ENCODE peak calls at places on chromosomes 7 and 10, in nine cellular contexts. One of them, this sample, is unnamed.

GRCh38 chr10:121167534-121168243 is 316.5 kb downstream of the WDR11 start:
- DNase-seq in pancreas: no peak
- DNase-seq in fibroblast of villous mesenchyme: no peak
- DNase-seq in colonic mucosa: peak
- DNase-seq in adrenal gland: no peak
- DNase-seq in kidney epithelial cell: no peak
- DNase-seq in hepatocyte: no peak
- DNase-seq in cardiac muscle cell: no peak
- DNase-seq in IMR-90: no peak
- DNase-seq in this sample: no peak

GRCh38 chr10:1363466-1364121 is 307.4 kb downstream of the WDR37 start:
- DNase-seq in pancreas: peak
- DNase-seq in fibroblast of villous mesenchyme: no peak
- DNase-seq in colonic mucosa: peak
- DNase-seq in adrenal gland: no peak
- DNase-seq in kidney epithelial cell: no peak
- DNase-seq in hepatocyte: no peak
- DNase-seq in cardiac muscle cell: no peak
- DNase-seq in IMR-90: no peak
- DNase-seq in this sample: no peak

GRCh38 chr7:112086496-112087254 is 119.5 kb downstream of the DOCK4 start:
- DNase-seq in pancreas: no peak
- DNase-seq in fibroblast of villous mesenchyme: no peak
- DNase-seq in colonic mucosa: no peak
- DNase-seq in adrenal gland: no peak
- DNase-seq in kidney epithelial cell: no peak
- DNase-seq in hepatocyte: peak
- DNase-seq in cardiac muscle cell: no peak
- DNase-seq in IMR-90: no peak
- DNase-seq in this sample: no peak

GRCh38 chr7:46291601-46292150 is 370.6 kb upstream of the IGFBP3 start:
- DNase-seq in pancreas: no peak
- DNase-seq in fibroblast of villous mesenchyme: peak
- DNase-seq in colonic mucosa: no peak
- DNase-seq in adrenal gland: no peak
- DNase-seq in kidney epithelial cell: no peak
- DNase-seq in hepatocyte: peak
- DNase-seq in cardiac muscle cell: peak
- DNase-seq in IMR-90: peak
- DNase-seq in this sample: no peak

GRCh38 chr10:125264752-125265578 is 104.6 kb upstream of the CTBP2 start:
- DNase-seq in pancreas: no peak
- DNase-seq in fibroblast of villous mesenchyme: no peak
- DNase-seq in colonic mucosa: no peak
- DNase-seq in adrenal gland: no peak
- DNase-seq in kidney epithelial cell: no peak
- DNase-seq in hepatocyte: no peak
- DNase-seq in cardiac muscle cell: no peak
- DNase-seq in IMR-90: no peak
- DNase-seq in this sample: no peak

GRCh38 chr10:113486531-113486930 is 66.3 kb upstream of the HABP2 start:
- DNase-seq in pancreas: no peak
- DNase-seq in fibroblast of villous mesenchyme: no peak
- DNase-seq in colonic mucosa: no peak
- DNase-seq in adrenal gland: no peak
- DNase-seq in kidney epithelial cell: no peak
- DNase-seq in hepatocyte: no peak
- DNase-seq in cardiac muscle cell: no peak
- DNase-seq in IMR-90: no peak
- DNase-seq in this sample: no peak

GRCh38 chr7:17690030-17690429 is 250.3 kb downstream of the SNX13 start:
- DNase-seq in pancreas: no peak
- DNase-seq in fibroblast of villous mesenchyme: peak
- DNase-seq in colonic mucosa: no peak
- DNase-seq in adrenal gland: peak
- DNase-seq in kidney epithelial cell: peak
- DNase-seq in hepatocyte: no peak
- DNase-seq in cardiac muscle cell: peak
- DNase-seq in IMR-90: peak
- DNase-seq in this sample: no peak

GRCh38 chr7:148142660-148143248 is 447.8 kb upstream of the C7orf33 start:
- DNase-seq in pancreas: peak
- DNase-seq in fibroblast of villous mesenchyme: peak
- DNase-seq in colonic mucosa: peak
- DNase-seq in adrenal gland: peak
- DNase-seq in kidney epithelial cell: no peak
- DNase-seq in hepatocyte: peak
- DNase-seq in cardiac muscle cell: peak
- DNase-seq in IMR-90: peak
- DNase-seq in this sample: no peak

GRCh38 chr7:80611779-80612178 is 26.7 kb upstream of the CD36 start:
- DNase-seq in pancreas: peak
- DNase-seq in fibroblast of villous mesenchyme: peak
- DNase-seq in colonic mucosa: no peak
- DNase-seq in adrenal gland: peak
- DNase-seq in kidney epithelial cell: no peak
- DNase-seq in hepatocyte: peak
- DNase-seq in cardiac muscle cell: peak
- DNase-seq in IMR-90: peak
- DNase-seq in this sample: no peak

GRCh38 chr7:72190166-72190565 is 222.0 kb downstream of the CALN1 start:
- DNase-seq in pancreas: no peak
- DNase-seq in fibroblast of villous mesenchyme: no peak
- DNase-seq in colonic mucosa: no peak
- DNase-seq in adrenal gland: no peak
- DNase-seq in kidney epithelial cell: no peak
- DNase-seq in hepatocyte: no peak
- DNase-seq in cardiac muscle cell: no peak
- DNase-seq in IMR-90: no peak
- DNase-seq in this sample: no peak

GRCh38 chr10:123804716-123805115 is 86.9 kb downstream of the CPXM2 start:
- DNase-seq in pancreas: no peak
- DNase-seq in fibroblast of villous mesenchyme: peak
- DNase-seq in colonic mucosa: no peak
- DNase-seq in adrenal gland: no peak
- DNase-seq in kidney epithelial cell: no peak
- DNase-seq in hepatocyte: no peak
- DNase-seq in cardiac muscle cell: peak
- DNase-seq in IMR-90: no peak
- DNase-seq in this sample: no peak

GRCh38 chr7:2821842-2822507 is 22.1 kb downstream of the GNA12 start:
- DNase-seq in pancreas: no peak
- DNase-seq in fibroblast of villous mesenchyme: peak
- DNase-seq in colonic mucosa: no peak
- DNase-seq in adrenal gland: no peak
- DNase-seq in kidney epithelial cell: no peak
- DNase-seq in hepatocyte: no peak
- DNase-seq in cardiac muscle cell: peak
- DNase-seq in IMR-90: peak
- DNase-seq in this sample: no peak

GRCh38 chr10:63489838-63490237 is 24.1 kb upstream of the JMJD1C start:
- DNase-seq in pancreas: no peak
- DNase-seq in fibroblast of villous mesenchyme: no peak
- DNase-seq in colonic mucosa: no peak
- DNase-seq in adrenal gland: no peak
- DNase-seq in kidney epithelial cell: no peak
- DNase-seq in hepatocyte: no peak
- DNase-seq in cardiac muscle cell: no peak
- DNase-seq in IMR-90: no peak
- DNase-seq in this sample: no peak

GRCh38 chr10:63206997-63207952 is 74.1 kb downstream of the NRBF2 start:
- DNase-seq in pancreas: no peak
- DNase-seq in fibroblast of villous mesenchyme: peak
- DNase-seq in colonic mucosa: peak
- DNase-seq in adrenal gland: peak
- DNase-seq in kidney epithelial cell: no peak
- DNase-seq in hepatocyte: peak
- DNase-seq in cardiac muscle cell: peak
- DNase-seq in IMR-90: peak
- DNase-seq in this sample: no peak

GRCh38 chr10:102743078-102743587 is 615 bp upstream of the WBP1L start:
- DNase-seq in pancreas: no peak
- DNase-seq in fibroblast of villous mesenchyme: no peak
- DNase-seq in colonic mucosa: no peak
- DNase-seq in adrenal gland: no peak
- DNase-seq in kidney epithelial cell: no peak
- DNase-seq in hepatocyte: no peak
- DNase-seq in cardiac muscle cell: no peak
- DNase-seq in IMR-90: no peak
- DNase-seq in this sample: no peak
- H3K4me3 ChIP-seq in pancreas: peak
- H3K4me3 ChIP-seq in fibroblast of villous mesenchyme: peak
- H3K4me3 ChIP-seq in colonic mucosa: peak
- H3K4me3 ChIP-seq in adrenal gland: peak
- H3K4me3 ChIP-seq in kidney epithelial cell: no peak
- H3K4me3 ChIP-seq in hepatocyte: no peak
- H3K4me3 ChIP-seq in cardiac muscle cell: peak
- H3K4me3 ChIP-seq in IMR-90: no peak
- H3K4me3 ChIP-seq in this sample: peak

DNA sequence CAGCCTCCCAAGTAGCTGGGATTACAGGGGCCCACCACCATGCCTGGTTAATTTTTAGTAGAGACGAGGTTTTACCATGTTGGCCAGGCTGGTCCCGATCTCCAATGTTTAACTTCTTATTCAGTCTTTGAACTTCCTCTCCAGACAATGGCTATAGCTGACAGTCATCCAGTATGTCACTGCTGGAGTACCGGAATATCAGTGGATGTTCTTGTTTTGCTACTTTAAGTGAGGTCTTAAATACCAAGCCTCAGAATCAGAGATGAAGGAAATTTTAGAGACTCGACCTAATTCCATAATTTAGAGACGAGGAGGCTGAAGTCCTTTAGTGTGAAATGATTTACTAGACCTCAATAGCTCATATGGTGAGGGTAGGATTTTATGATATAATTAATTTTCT is 294.8 kb upstream of the KLF6 start:
- DNase-seq in pancreas: no peak
- DNase-seq in fibroblast of villous mesenchyme: no peak
- DNase-seq in colonic mucosa: no peak
- DNase-seq in adrenal gland: no peak
- DNase-seq in kidney epithelial cell: no peak
- DNase-seq in hepatocyte: no peak
- DNase-seq in cardiac muscle cell: no peak
- DNase-seq in IMR-90: no peak
- DNase-seq in this sample: no peak
- H3K4me3 ChIP-seq in pancreas: no peak
- H3K4me3 ChIP-seq in fibroblast of villous mesenchyme: no peak
- H3K4me3 ChIP-seq in colonic mucosa: no peak
- H3K4me3 ChIP-seq in adrenal gland: no peak
- H3K4me3 ChIP-seq in kidney epithelial cell: no peak
- H3K4me3 ChIP-seq in hepatocyte: no peak
- H3K4me3 ChIP-seq in cardiac muscle cell: no peak
- H3K4me3 ChIP-seq in IMR-90: no peak
- H3K4me3 ChIP-seq in this sample: no peak

GRCh38 chr10:13969792-13970140 is 361.0 kb downstream of the FRMD4A start:
- DNase-seq in pancreas: no peak
- DNase-seq in fibroblast of villous mesenchyme: no peak
- DNase-seq in colonic mucosa: no peak
- DNase-seq in adrenal gland: no peak
- DNase-seq in kidney epithelial cell: no peak
- DNase-seq in hepatocyte: no peak
- DNase-seq in cardiac muscle cell: no peak
- DNase-seq in IMR-90: no peak
- DNase-seq in this sample: no peak
- H3K4me3 ChIP-seq in pancreas: no peak
- H3K4me3 ChIP-seq in fibroblast of villous mesenchyme: no peak
- H3K4me3 ChIP-seq in colonic mucosa: no peak
- H3K4me3 ChIP-seq in adrenal gland: no peak
- H3K4me3 ChIP-seq in kidney epithelial cell: no peak
- H3K4me3 ChIP-seq in hepatocyte: no peak
- H3K4me3 ChIP-seq in cardiac muscle cell: no peak
- H3K4me3 ChIP-seq in IMR-90: no peak
- H3K4me3 ChIP-seq in this sample: no peak

GRCh38 chr10:15792777-15793176 is 67.5 kb downstream of the MINDY3 start:
- DNase-seq in pancreas: no peak
- DNase-seq in fibroblast of villous mesenchyme: no peak
- DNase-seq in colonic mucosa: no peak
- DNase-seq in adrenal gland: no peak
- DNase-seq in kidney epithelial cell: no peak
- DNase-seq in hepatocyte: no peak
- DNase-seq in cardiac muscle cell: no peak
- DNase-seq in IMR-90: no peak
- DNase-seq in this sample: no peak
- H3K4me3 ChIP-seq in pancreas: no peak
- H3K4me3 ChIP-seq in fibroblast of villous mesenchyme: no peak
- H3K4me3 ChIP-seq in colonic mucosa: no peak
- H3K4me3 ChIP-seq in adrenal gland: no peak
- H3K4me3 ChIP-seq in kidney epithelial cell: no peak
- H3K4me3 ChIP-seq in hepatocyte: no peak
- H3K4me3 ChIP-seq in cardiac muscle cell: no peak
- H3K4me3 ChIP-seq in IMR-90: no peak
- H3K4me3 ChIP-seq in this sample: no peak

GRCh38 chr10:71704816-71705215 is 14.8 kb downstream of the C10orf105 start:
- DNase-seq in pancreas: no peak
- DNase-seq in fibroblast of villous mesenchyme: no peak
- DNase-seq in colonic mucosa: no peak
- DNase-seq in adrenal gland: no peak
- DNase-seq in kidney epithelial cell: no peak
- DNase-seq in hepatocyte: no peak
- DNase-seq in cardiac muscle cell: no peak
- DNase-seq in IMR-90: no peak
- DNase-seq in this sample: no peak

GRCh38 chr10:71707240-71707789 is 12.3 kb downstream of the C10orf105 start:
- DNase-seq in pancreas: no peak
- DNase-seq in fibroblast of villous mesenchyme: no peak
- DNase-seq in colonic mucosa: no peak
- DNase-seq in adrenal gland: no peak
- DNase-seq in kidney epithelial cell: no peak
- DNase-seq in hepatocyte: no peak
- DNase-seq in cardiac muscle cell: no peak
- DNase-seq in IMR-90: no peak
- DNase-seq in this sample: no peak

GRCh38 chr10:71705582-71705981 is 14.0 kb downstream of the C10orf105 start:
- DNase-seq in pancreas: no peak
- DNase-seq in fibroblast of villous mesenchyme: no peak
- DNase-seq in colonic mucosa: no peak
- DNase-seq in adrenal gland: no peak
- DNase-seq in kidney epithelial cell: no peak
- DNase-seq in hepatocyte: no peak
- DNase-seq in cardiac muscle cell: no peak
- DNase-seq in IMR-90: no peak
- DNase-seq in this sample: no peak

GRCh38 chr10:71708301-71708703 is 11.3 kb downstream of the C10orf105 start:
- DNase-seq in pancreas: no peak
- DNase-seq in fibroblast of villous mesenchyme: peak
- DNase-seq in colonic mucosa: peak
- DNase-seq in adrenal gland: peak
- DNase-seq in kidney epithelial cell: no peak
- DNase-seq in hepatocyte: peak
- DNase-seq in cardiac muscle cell: peak
- DNase-seq in IMR-90: no peak
- DNase-seq in this sample: peak

GRCh38 chr10:71706216-71707121 is 13.1 kb downstream of the C10orf105 start:
- DNase-seq in pancreas: no peak
- DNase-seq in fibroblast of villous mesenchyme: no peak
- DNase-seq in colonic mucosa: no peak
- DNase-seq in adrenal gland: no peak
- DNase-seq in kidney epithelial cell: no peak
- DNase-seq in hepatocyte: no peak
- DNase-seq in cardiac muscle cell: no peak
- DNase-seq in IMR-90: no peak
- DNase-seq in this sample: no peak
- H3K4me3 ChIP-seq in pancreas: no peak
- H3K4me3 ChIP-seq in fibroblast of villous mesenchyme: no peak
- H3K4me3 ChIP-seq in colonic mucosa: no peak
- H3K4me3 ChIP-seq in adrenal gland: no peak
- H3K4me3 ChIP-seq in kidney epithelial cell: no peak
- H3K4me3 ChIP-seq in hepatocyte: no peak
- H3K4me3 ChIP-seq in cardiac muscle cell: no peak
- H3K4me3 ChIP-seq in IMR-90: no peak
- H3K4me3 ChIP-seq in this sample: no peak

This sample was measured in naive thymus-derived CD4-positive, alpha-beta T cell.